ENCODE peak calls at places on chromosomes 7 and 10, in eight cellular contexts. O is Peyer's patch, I is NT2/D1, Y is A673, F is psoas muscle, Z is SJSA1, R is fibroblast of lung, A is K562. N is an unnamed sample. For H3K36me3, the result is how much of the 10 kb centered on the place peaks cover.

GRCh38 chr10:62594093-62594520 is 210.4 kb upstream of the ADO start:
- DNase-seq in O (peak), I (peak), Y (peak), F (peak), Z (peak), R (peak), A (peak), N (peak)

GRCh38 chr7:108099650-108100049 is 30.5 kb downstream of the LAMB4 start:
- DNase-seq in O (no peak), I (no peak), Y (no peak), F (no peak), Z (no peak), R (no peak), A (no peak), N (no peak)

GRCh38 chr7:101542527-101543241 is 86.4 kb downstream of the MYL10 start:
- DNase-seq in O (peak), I (peak), Y (peak), F (peak), Z (peak), R (peak), A (peak), N (peak)

GRCh38 chr7:69147631-69148030 is 450.6 kb upstream of the AUTS2 start:
- DNase-seq in O (no peak), I (no peak), Y (no peak), F (no peak), Z (no peak), R (no peak), A (no peak), N (no peak)

GRCh38 chr7:45456747-45457146 is 117.4 kb upstream of the ADCY1 start:
- DNase-seq in O (no peak), I (no peak), Y (no peak), F (no peak), Z (no peak), R (peak), A (no peak), N (no peak)

GRCh38 chr7:117706191-117706590 is 167.1 kb downstream of the CTTNBP2 start:
- DNase-seq in O (no peak), I (no peak), Y (no peak), F (no peak), Z (no peak), R (no peak), A (no peak), N (no peak)

GRCh38 chr10:84590794-84591193 is 262.4 kb downstream of the CCSER2 start:
- DNase-seq in O (no peak), I (no peak), Y (no peak), F (no peak), Z (no peak), R (no peak), A (no peak), N (no peak)

GRCh38 chr10:122531935-122532334 is 28.6 kb upstream of the DMBT1 start:
- DNase-seq in O (no peak), I (no peak), Y (no peak), F (no peak), Z (no peak), R (no peak), A (no peak), N (no peak)

GRCh38 chr7:131655447-131655846 is 99.0 kb upstream of the PODXL start:
- DNase-seq in O (no peak), I (no peak), Y (no peak), F (no peak), Z (no peak), R (no peak), A (no peak), N (no peak)

GRCh38 chr10:70991140-70992124 is 103.1 kb upstream of the PCBD1 start:
- DNase-seq in O (no peak), I (no peak), Y (no peak), F (no peak), Z (no peak), R (no peak), A (no peak), N (no peak)

GRCh38 chr7:37211097-37211496 is 237.6 kb downstream of the ELMO1 start:
- DNase-seq in O (no peak), I (no peak), Y (no peak), F (peak), Z (no peak), R (peak), A (no peak), N (no peak)

GRCh38 chr10:93440591-93441012 is 41.5 kb downstream of the MYOF start:
- DNase-seq in O (no peak), I (no peak), Y (peak), F (no peak), Z (no peak), R (peak), A (no peak), N (no peak)

GRCh38 chr10:53022663-53023088 is 250.1 kb upstream of the MBL2 start:
- DNase-seq in O (no peak), I (peak), Y (no peak), F (no peak), Z (no peak), R (no peak), A (no peak), N (no peak)

GRCh38 chr10:29223311-29223710 is 65.6 kb upstream of the LYZL1 start:
- DNase-seq in O (no peak), I (no peak), Y (no peak), F (no peak), Z (no peak), R (no peak), A (no peak), N (no peak)

GRCh38 chr10:11529276-11529675 is 82.2 kb downstream of the USP6NL start:
- DNase-seq in O (no peak), I (no peak), Y (no peak), F (no peak), Z (no peak), R (no peak), A (no peak), N (no peak)

GRCh38 chr7:129435414-129435829 is 1.2 kb downstream of the STRIP2 start:
- DNase-seq in O (no peak), I (no peak), Y (no peak), F (no peak), Z (no peak), R (no peak), A (no peak), N (no peak)

GRCh38 chr7:123054357-123055133 is 59.0 kb upstream of the TAS2R16 start:
- DNase-seq in O (no peak), I (no peak), Y (peak), F (no peak), Z (no peak), R (no peak), A (no peak), N (peak)

GRCh38 chr7:135769403-135769802 is 20.8 kb upstream of the FAM180A start:
- DNase-seq in O (no peak), I (no peak), Y (no peak), F (no peak), Z (no peak), R (no peak), A (no peak), N (no peak)

GRCh38 chr7:22444181-22444966 is 55.6 kb downstream of the STEAP1B start:
- DNase-seq in O (no peak), I (no peak), Y (peak), F (no peak), Z (no peak), R (peak), A (no peak), N (no peak)

GRCh38 chr7:3461923-3462322 is 160.9 kb downstream of the SDK1 start:
- DNase-seq in O (peak), I (no peak), Y (no peak), F (no peak), Z (no peak), R (no peak), A (no peak), N (no peak)

GRCh38 chr10:90858489-90858968 is 690 bp upstream of the HTR7 start:
- DNase-seq in O (no peak), I (no peak), Y (no peak), F (no peak), Z (no peak), R (no peak), A (no peak), N (no peak)

GRCh38 chr10:36534471-36535002 is 590.9 kb upstream of the ANKRD30A start:
- DNase-seq in O (peak), I (no peak), Y (peak), F (no peak), Z (peak), R (peak), A (no peak), N (no peak)

GRCh38 chr10:104254493-104255243 is at the start of gene GSTO1:
- DNase-seq in O (peak), I (no peak), Y (peak), F (peak), Z (peak), R (peak), A (peak), N (peak)

GRCh38 chr10:8898745-8899330 is 844.4 kb downstream of the GATA3 start:
- DNase-seq in O (no peak), I (no peak), Y (peak), F (no peak), Z (no peak), R (no peak), A (no peak), N (no peak)

GRCh38 chr7:135189961-135190360 is 19.5 kb upstream of the CYREN start:
- DNase-seq in O (no peak), I (no peak), Y (no peak), F (no peak), Z (no peak), R (no peak), A (no peak), N (no peak)

GRCh38 chr7:132430863-132431822 is 145.1 kb downstream of the PLXNA4 start:
- DNase-seq in O (peak), I (no peak), Y (peak), F (no peak), Z (peak), R (peak), A (no peak), N (no peak)

DNA sequence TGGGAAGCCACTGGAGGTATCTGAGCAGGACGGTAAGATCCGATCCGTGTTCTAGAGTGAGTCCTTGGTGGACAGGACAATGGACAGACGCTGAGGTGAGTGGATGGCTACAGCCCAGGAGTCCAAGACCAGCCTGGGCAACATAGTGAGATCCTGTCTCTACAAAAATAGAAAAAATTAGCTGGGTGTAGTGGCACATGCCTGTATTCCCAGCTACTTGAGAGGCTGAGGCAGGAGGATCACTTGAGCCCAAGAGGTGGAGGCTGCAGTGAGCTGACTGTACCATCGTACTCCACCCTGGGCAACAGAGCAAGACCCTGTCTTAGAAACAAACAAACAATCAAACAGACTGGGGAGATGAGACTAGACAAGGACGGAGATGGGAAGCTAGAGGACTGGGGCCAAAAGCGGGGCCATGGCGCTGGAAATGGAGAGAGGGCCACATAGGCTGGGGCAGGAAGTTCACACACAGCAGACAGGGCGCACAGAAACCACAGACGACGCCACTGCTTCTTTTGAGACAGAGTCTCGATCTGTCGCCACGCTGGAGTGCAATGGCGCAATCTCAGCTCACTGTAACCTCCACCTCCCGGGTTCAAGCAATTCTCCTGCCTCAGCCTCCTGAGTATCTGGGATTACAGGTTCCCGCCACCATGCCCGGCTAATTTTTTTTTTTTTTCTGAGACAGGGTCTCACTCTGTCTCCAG is 24.7 kb downstream of the DAGLB start:
- DNase-seq in O (no peak), I (no peak), Y (no peak), F (no peak), Z (no peak), R (no peak), A (no peak), N (no peak)
- H3K36me3 ChIP-seq in O (half or more), I (half or more), Y (under half), F (under half), Z (half or more), R (under half), A (under half), N (half or more)

DNA sequence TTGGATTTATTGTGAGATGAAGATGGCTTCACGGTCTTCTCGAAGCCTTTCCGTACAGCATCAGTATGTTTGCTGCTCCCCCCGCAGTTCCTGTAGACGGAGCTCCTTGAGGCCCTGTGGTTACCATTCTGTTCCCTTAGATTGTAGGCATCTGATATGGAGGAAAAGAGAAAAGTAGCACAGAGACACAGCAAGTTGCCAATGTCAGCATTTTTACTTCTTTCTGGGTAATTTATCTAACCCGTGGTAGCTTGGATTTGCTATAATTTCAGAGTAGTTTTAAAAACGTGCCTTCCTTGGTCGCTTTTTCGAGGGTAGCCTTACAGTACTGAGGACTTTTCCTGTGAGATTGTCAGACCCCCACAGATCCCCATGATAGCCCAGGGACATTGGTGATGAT is 37.5 kb downstream of the WDR37 start:
- DNase-seq in O (no peak), I (no peak), Y (no peak), F (no peak), Z (no peak), R (no peak), A (no peak), N (no peak)
- H3K36me3 ChIP-seq in O (half or more), I (half or more), Y (under half), F (under half), Z (half or more), R (under half), A (half or more), N (under half)

GRCh38 chr7:56063500-56063881 is 595 bp upstream of the SUMF2 start:
- DNase-seq in O (no peak), I (no peak), Y (no peak), F (no peak), Z (no peak), R (no peak), A (no peak), N (no peak)
- H3K36me3 ChIP-seq in O (under half), I (half or more), Y (half or more), F (under half), Z (half or more), R (under half), A (half or more), N (half or more)

GRCh38 chr10:73379064-73379748 is 20.5 kb upstream of the CFAP70 start:
- DNase-seq in O (no peak), I (no peak), Y (no peak), F (no peak), Z (no peak), R (no peak), A (no peak), N (no peak)
- H3K36me3 ChIP-seq in O (half or more), I (half or more), Y (half or more), F (under half), Z (half or more), R (under half), A (half or more), N (under half)